ENCODE peak calls at places on chromosomes 7 and 10, in seven cellular contexts. Z is left lung; K is CD8-positive, alpha-beta T cell; L is PC-9; J is CD4-positive, alpha-beta memory T cell; A is IMR-90; S is tibial artery. T is an unnamed sample.

GRCh38 chr7:151249732-151250072 is 1.2 kb upstream of the SMARCD3 start:
- DNase-seq in Z (no peak), K (no peak), L (no peak), J (peak; percentile 28), A (peak; percentile 39), S (peak; percentile 62), T (no peak)

GRCh38 chr7:150435390-150436073 is 14.9 kb upstream of the GIMAP8 start:
- DNase-seq in Z (no peak), K (no peak), L (no peak), J (no peak), A (no peak), S (peak; percentile 47), T (no peak)

GRCh38 chr10:62761115-62761514 is 43.4 kb upstream of the ADO start:
- DNase-seq in Z (no peak), K (no peak), L (no peak), J (no peak), A (no peak), S (no peak), T (no peak)

GRCh38 chr7:119413314-119413805 is 859.6 kb upstream of the KCND2 start:
- DNase-seq in Z (peak; percentile 53), K (no peak), L (no peak), J (no peak), A (no peak), S (no peak), T (no peak)

GRCh38 chr7:141674702-141675101 is 27.3 kb downstream of the DENND11 start:
- DNase-seq in Z (no peak), K (no peak), L (no peak), J (no peak), A (no peak), S (no peak), T (no peak)

GRCh38 chr7:148750442-148751355 is 52.0 kb downstream of the CUL1 start:
- DNase-seq in Z (no peak), K (no peak), L (no peak), J (no peak), A (no peak), S (no peak), T (no peak)

GRCh38 chr7:111092406-111093160 is 1.7 kb downstream of the LRRN3 start:
- DNase-seq in Z (no peak), K (no peak), L (no peak), J (no peak), A (no peak), S (no peak), T (no peak)

GRCh38 chr7:92588561-92588960 is 1.6 kb downstream of the FAM133B start:
- DNase-seq in Z (no peak), K (no peak), L (no peak), J (no peak), A (no peak), S (no peak), T (no peak)

GRCh38 chr10:22429981-22430421 is 84.7 kb downstream of the SPAG6 start:
- DNase-seq in Z (no peak), K (no peak), L (no peak), J (no peak), A (no peak), S (no peak), T (no peak)

GRCh38 chr7:117212969-117213877 is 109.6 kb downstream of the WNT2 start:
- DNase-seq in Z (no peak), K (peak; percentile 12), L (no peak), J (no peak), A (peak; percentile 75), S (peak; percentile 57), T (peak; percentile 19)

GRCh38 chr10:119517235-119518141 is 25.0 kb downstream of the RGS10 start:
- DNase-seq in Z (no peak), K (no peak), L (no peak), J (peak; percentile 78), A (peak; percentile 63), S (peak; percentile 57), T (peak; percentile 49)

GRCh38 chr7:19491371-19491770 is 217.5 kb downstream of the POLR1F start:
- DNase-seq in Z (no peak), K (no peak), L (peak; percentile 21), J (no peak), A (no peak), S (no peak), T (no peak)

GRCh38 chr10:110495731-110496552 is 1.8 kb upstream of the DUSP5 start:
- DNase-seq in Z (peak; percentile 80), K (no peak), L (peak; percentile 68), J (peak; percentile 79), A (peak; percentile 93), S (peak; percentile 46), T (peak; percentile 59)

GRCh38 chr10:43417950-43418768 is 9.2 kb upstream of the HNRNPF start:
- DNase-seq in Z (no peak), K (no peak), L (no peak), J (peak; percentile 76), A (no peak), S (no peak), T (peak; percentile 31)

GRCh38 chr10:93600446-93600860 is 582 bp downstream of the RBP4 start:
- DNase-seq in Z (no peak), K (no peak), L (no peak), J (no peak), A (no peak), S (no peak), T (no peak)

GRCh38 chr10:71381611-71382010 is 15.1 kb upstream of the CDH23 start:
- DNase-seq in Z (no peak), K (no peak), L (no peak), J (no peak), A (no peak), S (no peak), T (no peak)

GRCh38 chr10:97325754-97326153 is 6.7 kb downstream of the FRAT1 start:
- DNase-seq in Z (no peak), K (no peak), L (no peak), J (no peak), A (no peak), S (no peak), T (no peak)

GRCh38 chr7:146150153-146150552 is 33.6 kb downstream of the CNTNAP2 start:
- DNase-seq in Z (no peak), K (no peak), L (no peak), J (no peak), A (no peak), S (no peak), T (no peak)

GRCh38 chr10:35089641-35090161 is 440 bp downstream of the CUL2 start:
- DNase-seq in Z (no peak), K (no peak), L (no peak), J (peak; percentile 53), A (peak; percentile 43), S (no peak), T (peak; percentile 40)

GRCh38 chr10:86782691-86783418 is 26.4 kb downstream of the BMPR1A start:
- DNase-seq in Z (no peak), K (no peak), L (no peak), J (no peak), A (no peak), S (no peak), T (no peak)

GRCh38 chr10:112548535-112549276 is 101.7 kb downstream of the VTI1A start:
- DNase-seq in Z (no peak), K (no peak), L (no peak), J (no peak), A (no peak), S (no peak), T (no peak)

GRCh38 chr7:25597881-25598456 is 369.7 kb upstream of the NPVF start:
- DNase-seq in Z (no peak), K (no peak), L (no peak), J (no peak), A (no peak), S (peak; percentile 63), T (no peak)

DNA sequence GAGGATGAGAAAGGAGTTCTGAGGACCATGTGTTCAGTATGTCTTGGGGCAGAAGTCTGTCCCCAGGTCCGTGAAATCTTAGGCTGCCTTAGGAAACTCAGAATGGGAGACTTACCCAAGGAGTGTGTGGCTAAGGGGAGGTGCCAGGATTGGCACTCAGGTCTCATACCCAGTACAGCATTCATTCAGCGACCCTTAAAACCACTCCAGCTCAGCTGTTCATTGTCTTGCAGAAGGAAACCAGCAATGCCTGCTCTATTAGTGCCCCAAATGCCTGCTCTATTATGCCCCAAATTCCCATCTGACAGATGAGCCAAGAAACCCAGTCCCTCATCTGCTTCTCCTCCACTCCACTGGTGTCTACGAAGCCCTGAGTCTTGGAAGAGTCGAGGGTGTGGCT is 147.8 kb downstream of the NEURL1 start:
- DNase-seq in Z (no peak), K (no peak), L (no peak), J (no peak), A (no peak), S (no peak), T (no peak)
- H3K27ac ChIP-seq in Z (no peak overlapping the region), K (no peak overlapping the region), L (no peak overlapping the region), J (no peak overlapping the region), A (no peak overlapping the region), S (no peak overlapping the region), T (no peak overlapping the region)

DNA sequence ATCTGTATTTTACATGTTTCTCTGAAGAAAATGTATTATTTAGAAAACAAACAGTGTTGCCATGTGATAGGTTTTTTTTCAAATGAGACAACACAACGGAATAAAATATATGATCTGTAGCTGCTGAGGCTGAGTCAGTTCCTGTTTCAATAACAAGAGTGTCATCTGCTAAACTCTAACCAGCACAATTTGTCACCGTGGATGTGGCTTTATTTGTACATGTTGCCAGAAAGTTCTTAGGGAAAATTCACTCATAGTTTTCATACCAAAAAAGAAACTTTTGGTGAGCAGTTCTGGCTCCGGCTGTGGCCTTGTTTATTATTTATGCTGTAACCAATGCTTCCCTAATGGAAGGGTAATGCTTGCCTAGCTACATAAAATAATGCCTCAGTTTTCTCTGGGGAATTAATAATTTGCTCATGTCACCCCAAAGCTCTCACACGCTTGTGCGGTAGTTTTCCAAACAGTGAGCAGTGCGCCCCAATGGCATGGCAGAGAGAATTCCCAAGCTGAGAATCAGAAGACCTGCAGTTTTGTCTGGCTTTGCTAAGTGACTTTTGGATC is 20.3 kb upstream of the KLF6 start:
- DNase-seq in Z (no peak), K (no peak), L (peak; percentile 74), J (peak; percentile 92), A (peak; percentile 83), S (no peak), T (peak; percentile 86)
- H3K4me1 ChIP-seq in Z (peaks cover 29% of the 10 kb centered on the region), K (peaks cover 77% of the 10 kb centered on the region), L (peaks cover 60% of the 10 kb centered on the region), J (peaks cover 98% of the 10 kb centered on the region), A (peaks cover 24% of the 10 kb centered on the region), S (peaks cover 20% of the 10 kb centered on the region), T (peaks cover 76% of the 10 kb centered on the region)

DNA sequence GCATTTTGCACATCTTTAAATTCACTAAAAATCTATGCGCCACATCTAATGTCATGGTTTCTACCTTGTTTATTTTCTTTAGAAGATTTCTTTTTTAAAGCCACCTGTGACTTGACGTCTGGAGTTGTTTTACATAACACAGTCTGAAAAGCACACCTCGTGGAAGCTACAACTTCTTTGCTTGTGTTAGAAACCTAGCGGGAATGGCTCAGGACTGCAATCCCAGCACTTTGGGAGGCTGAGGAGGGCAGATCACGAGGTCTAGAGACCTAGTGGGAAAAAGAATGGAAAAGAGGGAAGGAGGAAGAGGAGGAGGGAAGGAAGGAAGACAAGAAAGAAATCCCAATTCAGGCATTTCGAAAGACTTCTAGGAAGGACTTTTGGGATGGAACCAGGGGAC is 146.4 kb upstream of the CELF2 start:
- DNase-seq in Z (no peak), K (no peak), L (no peak), J (no peak), A (no peak), S (no peak), T (no peak)
- H3K27ac ChIP-seq in Z (peak overlapping the region; percentile 79), K (no peak overlapping the region), L (no peak overlapping the region), J (no peak overlapping the region), A (peak overlapping the region; percentile 45), S (peak overlapping the region; percentile 67), T (no peak overlapping the region)

DNA sequence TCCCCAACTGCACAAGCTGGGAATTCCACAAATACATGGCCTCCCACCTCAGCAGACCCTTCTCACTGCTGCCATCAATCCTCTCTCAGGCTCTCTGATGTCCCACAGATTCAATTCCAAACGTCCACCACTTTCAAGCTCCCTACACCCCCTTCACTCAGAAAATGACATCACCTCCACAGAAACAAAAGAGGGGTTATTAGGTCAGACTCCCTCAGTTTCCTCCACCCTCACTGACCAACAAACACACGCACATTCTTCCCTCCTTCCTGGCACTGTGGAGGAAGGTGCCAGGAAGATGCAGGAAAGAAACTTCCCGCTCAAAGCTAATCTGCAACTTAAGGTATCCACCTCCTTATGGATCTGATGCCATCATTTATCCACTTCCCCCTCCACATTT is 18.3 kb downstream of the ZNF438 start:
- DNase-seq in Z (no peak), K (no peak), L (no peak), J (no peak), A (no peak), S (no peak), T (no peak)
- H3K4me1 ChIP-seq in Z (no peaks in the 10 kb centered on the region), K (no peaks in the 10 kb centered on the region), L (peaks cover 3% of the 10 kb centered on the region), J (no peaks in the 10 kb centered on the region), A (peaks cover 2% of the 10 kb centered on the region), S (no peaks in the 10 kb centered on the region), T (no peaks in the 10 kb centered on the region)